ENCODE peak calls at places on chromosomes 5 and 9, in five cellular contexts. X, V, I, E and D are unnamed samples.

GRCh38 chr5:11139471-11139870 is 378.4 kb upstream of the DAP start:
- DNase-seq in X (no peak), V (no peak), I (peak; percentile 28), E (no peak), D (peak; percentile 21)

GRCh38 chr5:96300986-96301385 is 132.1 kb downstream of the PCSK1 start:
- DNase-seq in X (no peak), V (no peak), I (no peak), E (no peak), D (no peak)

GRCh38 chr5:173293817-173294672 is 34.2 kb downstream of the STC2 start:
- DNase-seq in X (peak; percentile 80), V (peak; percentile 91), I (peak; percentile 84), E (peak; percentile 90), D (peak; percentile 71)

GRCh38 chr5:130528474-130528873 is 624.2 kb downstream of the CHSY3 start:
- DNase-seq in X (no peak), V (no peak), I (peak; percentile 41), E (no peak), D (no peak)

GRCh38 chr9:90815183-90815943 is 13.7 kb downstream of the SYK start:
- DNase-seq in X (peak; percentile 2), V (no peak), I (peak; percentile 86), E (no peak), D (peak; percentile 23)

GRCh38 chr9:95316794-95317118 is 753 bp downstream of the FANCC start:
- DNase-seq in X (peak; percentile 50), V (no peak), I (peak; percentile 81), E (peak; percentile 83), D (no peak)

GRCh38 chr9:85639675-85640186 is 102.0 kb downstream of the AGTPBP1 start:
- DNase-seq in X (no peak), V (no peak), I (no peak), E (no peak), D (no peak)

GRCh38 chr5:54703568-54704255 is 186.2 kb downstream of the SNX18 start:
- DNase-seq in X (no peak), V (no peak), I (peak; percentile 22), E (no peak), D (no peak)

GRCh38 chr9:121310571-121310970 is 42.6 kb downstream of the GSN start:
- DNase-seq in X (no peak), V (no peak), I (no peak), E (no peak), D (no peak)

GRCh38 chr5:98909363-98909762 is 19.4 kb downstream of the CHD1 start:
- DNase-seq in X (no peak), V (no peak), I (no peak), E (no peak), D (no peak)

GRCh38 chr5:127586371-127586770 is 62.5 kb upstream of the CTXN3 start:
- DNase-seq in X (no peak), V (no peak), I (no peak), E (no peak), D (peak; percentile 5)

GRCh38 chr9:91677354-91677753 is 253.7 kb upstream of the NFIL3 start:
- DNase-seq in X (no peak), V (no peak), I (no peak), E (no peak), D (no peak)

GRCh38 chr9:89278997-89279739 is 31.8 kb upstream of the CKS2 start:
- DNase-seq in X (peak; percentile 71), V (no peak), I (peak; percentile 66), E (peak; percentile 56), D (peak; percentile 85)

GRCh38 chr5:14915291-14915976 is 43.9 kb upstream of the ANKH start:
- DNase-seq in X (peak; percentile 51), V (no peak), I (no peak), E (no peak), D (peak; percentile 66)

GRCh38 chr5:73213566-73213998 is 40.6 kb downstream of the TMEM174 start:
- DNase-seq in X (peak; percentile 92), V (peak; percentile 51), I (no peak), E (no peak), D (no peak)

GRCh38 chr5:125012727-125013451 is 266.4 kb upstream of the ZNF608 start:
- DNase-seq in X (no peak), V (no peak), I (no peak), E (no peak), D (no peak)

DNA sequence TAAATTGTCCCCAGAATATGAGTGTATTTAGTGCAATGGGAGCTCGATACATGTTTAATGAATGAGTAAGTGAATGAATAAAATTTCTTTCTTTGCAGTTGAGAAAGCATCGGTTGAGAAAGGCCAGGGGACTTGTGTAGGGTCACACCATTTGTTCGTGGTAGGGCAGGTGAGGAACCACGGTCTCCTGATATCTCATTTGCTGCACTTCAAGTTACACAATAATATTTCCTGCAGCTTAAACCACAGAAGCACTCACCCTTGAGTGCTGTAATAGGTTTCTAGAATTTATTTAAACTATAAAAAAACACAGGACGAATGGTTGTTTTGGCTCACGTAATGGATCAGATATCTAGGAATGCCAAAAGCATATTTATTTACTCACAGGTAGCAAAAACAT is 429.8 kb downstream of the SPATA31D1 start:
- DNase-seq in X (no peak), V (no peak), I (no peak), E (no peak), D (no peak)
- H4K91ac ChIP-seq in X (no peak overlapping the region), V (no peak overlapping the region), I (no peak overlapping the region), E (no peak overlapping the region), D (no peak overlapping the region)

DNA sequence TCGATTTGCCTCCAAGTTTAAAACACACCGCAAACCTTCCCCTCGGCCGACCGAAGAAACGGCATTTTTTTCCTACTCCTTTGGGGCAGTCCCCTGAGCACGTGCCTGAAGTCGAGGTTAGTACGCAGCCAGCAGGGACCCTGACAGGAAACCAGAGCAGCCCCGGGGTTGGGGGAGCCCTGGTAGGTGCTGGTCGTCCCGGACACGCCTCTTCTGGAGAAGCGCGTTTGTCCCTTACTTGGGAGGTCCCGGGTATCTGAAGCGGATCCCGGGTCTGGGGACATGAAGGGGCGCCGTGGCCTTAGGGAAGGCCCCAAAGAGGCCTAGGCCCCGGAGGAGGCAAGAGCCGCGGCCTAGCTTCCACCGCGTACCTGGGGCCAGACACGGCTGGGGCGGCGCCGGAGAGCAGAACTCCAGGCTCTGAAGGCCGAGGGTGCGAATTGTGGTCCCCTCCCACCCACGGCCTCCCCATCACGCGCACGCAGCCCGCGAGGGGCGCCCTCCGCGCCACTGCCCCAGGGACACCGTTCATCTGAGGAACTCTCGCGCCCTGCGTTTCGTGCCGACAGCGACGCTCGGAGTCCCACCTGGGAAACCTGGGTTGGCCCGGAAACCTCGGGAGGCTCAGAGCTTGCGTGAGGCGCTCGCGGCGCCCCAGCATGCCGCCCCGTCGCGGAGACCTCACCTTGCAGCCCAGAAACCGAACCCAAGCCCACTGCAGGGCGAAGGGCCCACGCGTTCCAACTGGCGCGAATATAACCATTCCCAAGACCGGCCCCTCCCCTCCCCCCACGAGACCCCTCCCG is 10.4 kb downstream of the OTP start:
- DNase-seq in X (no peak), V (peak; percentile 80), I (no peak), E (no peak), D (no peak)
- H3K4me3 ChIP-seq in X (no peak overlapping the region), V (no peak overlapping the region), I (no peak overlapping the region), E (no peak overlapping the region), D (no peak overlapping the region)

GRCh38 chr5:134224905-134225779 is 731 bp downstream of the PPP2CA start:
- DNase-seq in X (peak; percentile 87), V (peak; percentile 79), I (peak; percentile 86), E (peak; percentile 79), D (peak; percentile 49)
- H2AK5ac ChIP-seq in X (peak overlapping the region; percentile 88), V (peak overlapping the region; percentile 87), I (peak overlapping the region; percentile 87), E (peak overlapping the region; percentile 95), D (peak overlapping the region; percentile 99)

GRCh38 chr5:156912869-156913268 is 50.2 kb downstream of the TIMD4 start:
- DNase-seq in X (no peak), V (no peak), I (no peak), E (no peak), D (no peak)
- H4K91ac ChIP-seq in X (no peak overlapping the region), V (peak overlapping the region; percentile 98), I (no peak overlapping the region), E (no peak overlapping the region), D (no peak overlapping the region)

DNA sequence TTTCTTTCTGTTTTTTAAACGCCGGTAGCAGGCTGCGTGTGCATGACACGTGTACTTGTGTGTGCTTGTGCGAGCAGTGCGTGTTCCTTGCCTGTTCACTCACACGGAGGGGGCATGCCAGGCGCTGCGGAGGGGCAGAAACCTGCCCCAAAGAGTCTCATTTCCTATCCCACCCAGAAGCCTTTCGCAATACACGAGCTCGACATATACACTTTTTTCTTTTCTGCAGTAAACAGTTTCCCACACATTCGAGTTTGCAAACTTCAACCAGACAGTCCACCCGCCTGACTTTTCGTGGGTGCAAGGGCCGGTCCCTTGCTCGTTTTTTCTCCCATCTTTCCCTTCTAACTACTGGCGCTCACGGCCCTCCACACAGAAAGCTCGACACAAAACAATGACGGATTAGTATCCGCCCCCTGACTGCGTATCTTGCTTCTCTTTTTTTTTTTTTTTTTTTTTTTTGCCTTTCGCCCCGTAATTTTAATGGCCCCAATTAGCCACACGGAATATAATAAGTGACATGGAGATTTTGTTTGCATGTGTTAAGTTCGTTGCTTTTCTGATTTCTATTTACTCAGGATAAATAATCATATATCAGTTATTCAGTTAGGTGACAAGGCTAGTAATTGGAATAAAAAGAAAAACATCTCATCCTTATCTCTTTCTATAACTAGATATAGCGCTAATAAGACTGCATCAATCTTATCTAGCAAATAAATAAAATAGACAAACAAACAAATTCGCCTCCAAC is 5.3 kb upstream of the OTP start:
- DNase-seq in X (no peak), V (no peak), I (peak; percentile 8), E (no peak), D (no peak)
- H3K4me3 ChIP-seq in X (no peak overlapping the region), V (no peak overlapping the region), I (no peak overlapping the region), E (no peak overlapping the region), D (no peak overlapping the region)

GRCh38 chr9:9560382-9561035 is 1052.3 kb downstream of the PTPRD start:
- DNase-seq in X (no peak), V (no peak), I (no peak), E (no peak), D (no peak)

GRCh38 chr9:9563817-9564216 is 1049.0 kb downstream of the PTPRD start:
- DNase-seq in X (no peak), V (no peak), I (no peak), E (no peak), D (no peak)

GRCh38 chr9:9557804-9558334 is 1054.9 kb downstream of the PTPRD start:
- DNase-seq in X (no peak), V (no peak), I (no peak), E (no peak), D (no peak)

GRCh38 chr9:9556865-9557803 is 1055.7 kb downstream of the PTPRD start:
- DNase-seq in X (no peak), V (no peak), I (no peak), E (no peak), D (no peak)

DNA sequence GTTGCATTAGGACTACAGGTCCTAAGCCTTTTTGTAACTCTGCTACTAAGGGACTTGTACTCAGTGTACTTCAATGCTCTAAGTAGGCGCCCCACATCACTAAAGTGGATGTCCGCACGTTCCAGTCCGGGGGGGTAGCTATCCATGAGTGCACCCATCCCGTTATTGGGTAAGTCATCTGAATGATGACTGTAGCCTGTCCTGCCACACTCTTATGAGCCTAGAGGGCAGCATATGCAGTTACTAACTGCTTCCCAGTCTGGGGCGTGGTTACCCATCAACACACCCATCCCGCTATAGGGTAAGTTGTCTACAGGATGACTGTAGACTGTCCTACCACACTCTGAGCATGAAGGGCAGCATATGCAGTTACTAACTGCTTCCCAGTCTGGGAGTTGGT is 1053.9 kb downstream of the PTPRD start:
- DNase-seq in X (no peak), V (no peak), I (no peak), E (no peak), D (no peak)
- H2AK5ac ChIP-seq in X (no peak overlapping the region), V (peak overlapping the region; percentile 99), I (no peak overlapping the region), E (no peak overlapping the region), D (no peak overlapping the region)